ENCODE peak calls at places on chromosomes 16 and 17, in seven cellular contexts. One of them, this sample, is unnamed.

GRCh38 chr17:34363183-34363661 is at the start of gene CCL1:
- DNase-seq in prostate gland: no peak
- DNase-seq in testis: no peak
- DNase-seq in IMR-90: no peak
- DNase-seq in K562: no peak
- DNase-seq in HCT116: no peak
- DNase-seq in body of pancreas: no peak
- DNase-seq in this sample: no peak

GRCh38 chr16:4455951-4456350 is 18.5 kb downstream of the NMRAL1 start:
- DNase-seq in body of pancreas: no peak
- DNase-seq in prostate gland: no peak
- DNase-seq in IMR-90: no peak
- DNase-seq in HCT116: no peak
- DNase-seq in K562: no peak
- DNase-seq in testis: no peak
- DNase-seq in this sample: no peak

GRCh38 chr17:4130715-4131114 is 12.1 kb downstream of the ZZEF1 start:
- DNase-seq in HCT116: no peak
- DNase-seq in testis: no peak
- DNase-seq in IMR-90: peak; percentile 17
- DNase-seq in body of pancreas: no peak
- DNase-seq in K562: peak; percentile 16
- DNase-seq in prostate gland: no peak
- DNase-seq in this sample: no peak

GRCh38 chr17:81422776-81423697 is 27.8 kb downstream of the BAHCC1 start:
- DNase-seq in body of pancreas: peak; percentile 73
- DNase-seq in HCT116: peak; percentile 68
- DNase-seq in prostate gland: peak; percentile 69
- DNase-seq in IMR-90: peak; percentile 96
- DNase-seq in K562: peak; percentile 42
- DNase-seq in testis: peak; percentile 54
- DNase-seq in this sample: no peak

GRCh38 chr16:84423416-84423837 is 55.1 kb downstream of the ATP2C2 start:
- DNase-seq in body of pancreas: no peak
- DNase-seq in testis: no peak
- DNase-seq in prostate gland: no peak
- DNase-seq in IMR-90: peak; percentile 52
- DNase-seq in K562: peak; percentile 71
- DNase-seq in HCT116: peak; percentile 80
- DNase-seq in this sample: peak; percentile 44

GRCh38 chr16:14240216-14240843 is 169.2 kb downstream of the MRTFB start:
- DNase-seq in prostate gland: no peak
- DNase-seq in body of pancreas: peak; percentile 25
- DNase-seq in HCT116: no peak
- DNase-seq in testis: peak; percentile 45
- DNase-seq in IMR-90: no peak
- DNase-seq in K562: no peak
- DNase-seq in this sample: peak; percentile 2

GRCh38 chr17:864315-864714 is 82.2 kb downstream of the MRM3 start:
- DNase-seq in IMR-90: no peak
- DNase-seq in HCT116: no peak
- DNase-seq in testis: no peak
- DNase-seq in body of pancreas: no peak
- DNase-seq in K562: no peak
- DNase-seq in prostate gland: no peak
- DNase-seq in this sample: peak; percentile 30

GRCh38 chr16:9415588-9415987 is 324.1 kb downstream of the HAPSTR1 start:
- DNase-seq in IMR-90: no peak
- DNase-seq in HCT116: no peak
- DNase-seq in testis: no peak
- DNase-seq in prostate gland: no peak
- DNase-seq in K562: no peak
- DNase-seq in body of pancreas: no peak
- DNase-seq in this sample: no peak

GRCh38 chr17:30375661-30376060 is 3.1 kb upstream of the CPD start:
- DNase-seq in K562: no peak
- DNase-seq in testis: no peak
- DNase-seq in prostate gland: no peak
- DNase-seq in IMR-90: peak; percentile 28
- DNase-seq in HCT116: no peak
- DNase-seq in body of pancreas: no peak
- DNase-seq in this sample: peak; percentile 17

GRCh38 chr17:27631409-27631755 is 394 bp downstream of the LGALS9 start:
- DNase-seq in K562: no peak
- DNase-seq in body of pancreas: no peak
- DNase-seq in testis: no peak
- DNase-seq in IMR-90: no peak
- DNase-seq in prostate gland: no peak
- DNase-seq in HCT116: no peak
- DNase-seq in this sample: peak; percentile 26
- TF ChIP-seq POLR2A in K562: no peak
- TF ChIP-seq POLR2A in body of pancreas: no peak
- TF ChIP-seq POLR2A in testis: no peak
- TF ChIP-seq POLR2A in IMR-90: no peak
- TF ChIP-seq POLR2A in prostate gland: no peak
- TF ChIP-seq POLR2A in HCT116: no peak
- TF ChIP-seq POLR2A in this sample: no peak

GRCh38 chr16:1492082-1492922 is 858 bp upstream of the TELO2 start:
- DNase-seq in HCT116: no peak
- DNase-seq in prostate gland: no peak
- DNase-seq in testis: no peak
- DNase-seq in body of pancreas: no peak
- DNase-seq in K562: no peak
- DNase-seq in IMR-90: no peak
- DNase-seq in this sample: no peak
- TF ChIP-seq POLR2A in HCT116: no peak
- TF ChIP-seq POLR2A in prostate gland: no peak
- TF ChIP-seq POLR2A in testis: no peak
- TF ChIP-seq POLR2A in body of pancreas: no peak
- TF ChIP-seq POLR2A in K562: no peak
- TF ChIP-seq POLR2A in IMR-90: no peak
- TF ChIP-seq POLR2A in this sample: no peak

DNA sequence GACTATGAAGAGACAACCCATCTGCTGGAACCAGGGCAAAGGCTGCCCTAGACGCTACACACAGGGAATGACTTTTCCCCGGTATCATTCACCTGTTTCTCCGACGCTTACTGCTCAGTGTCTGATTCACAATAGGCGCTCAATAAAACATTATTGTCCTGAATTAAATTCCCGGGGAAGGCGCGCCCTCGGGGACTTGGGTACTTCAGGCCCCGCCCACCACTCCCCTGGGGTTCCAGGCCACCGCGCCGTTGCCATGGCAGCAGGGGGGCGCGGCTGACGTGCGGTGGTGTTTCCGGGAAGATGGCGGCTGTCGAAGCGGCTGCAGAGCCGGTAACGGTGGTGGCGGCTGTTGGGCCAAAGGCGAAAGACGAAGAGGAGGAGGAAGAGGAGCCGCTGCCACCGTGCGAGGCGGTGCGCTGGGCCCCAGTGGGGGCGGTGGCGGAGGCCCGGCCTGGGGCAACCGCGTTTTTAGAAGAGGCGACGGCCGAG is at the start of gene RUNDC1:
- DNase-seq in IMR-90: peak; percentile 73
- DNase-seq in testis: peak; percentile 96
- DNase-seq in K562: peak; percentile 93
- DNase-seq in HCT116: peak; percentile 59
- DNase-seq in prostate gland: peak; percentile 94
- DNase-seq in body of pancreas: peak; percentile 97
- DNase-seq in this sample: peak; percentile 93
- TF ChIP-seq POLR2A in IMR-90: peak; percentile 5
- TF ChIP-seq POLR2A in testis: no peak
- TF ChIP-seq POLR2A in K562: no peak
- TF ChIP-seq POLR2A in HCT116: no peak
- TF ChIP-seq POLR2A in prostate gland: peak; percentile 61
- TF ChIP-seq POLR2A in body of pancreas: peak; percentile 67
- TF ChIP-seq POLR2A in this sample: peak; percentile 60

GRCh38 chr17:36591434-36592315 is at the start of gene DHRS11:
- DNase-seq in K562: peak; percentile 95
- DNase-seq in body of pancreas: peak; percentile 90
- DNase-seq in HCT116: peak; percentile 19
- DNase-seq in IMR-90: peak; percentile 64
- DNase-seq in testis: peak; percentile 87
- DNase-seq in prostate gland: peak; percentile 68
- DNase-seq in this sample: peak; percentile 81
- TF ChIP-seq POLR2A in K562: peak; percentile 72
- TF ChIP-seq POLR2A in body of pancreas: peak; percentile 35
- TF ChIP-seq POLR2A in HCT116: peak; percentile 81
- TF ChIP-seq POLR2A in IMR-90: no peak
- TF ChIP-seq POLR2A in testis: no peak
- TF ChIP-seq POLR2A in prostate gland: no peak
- TF ChIP-seq POLR2A in this sample: no peak

DNA sequence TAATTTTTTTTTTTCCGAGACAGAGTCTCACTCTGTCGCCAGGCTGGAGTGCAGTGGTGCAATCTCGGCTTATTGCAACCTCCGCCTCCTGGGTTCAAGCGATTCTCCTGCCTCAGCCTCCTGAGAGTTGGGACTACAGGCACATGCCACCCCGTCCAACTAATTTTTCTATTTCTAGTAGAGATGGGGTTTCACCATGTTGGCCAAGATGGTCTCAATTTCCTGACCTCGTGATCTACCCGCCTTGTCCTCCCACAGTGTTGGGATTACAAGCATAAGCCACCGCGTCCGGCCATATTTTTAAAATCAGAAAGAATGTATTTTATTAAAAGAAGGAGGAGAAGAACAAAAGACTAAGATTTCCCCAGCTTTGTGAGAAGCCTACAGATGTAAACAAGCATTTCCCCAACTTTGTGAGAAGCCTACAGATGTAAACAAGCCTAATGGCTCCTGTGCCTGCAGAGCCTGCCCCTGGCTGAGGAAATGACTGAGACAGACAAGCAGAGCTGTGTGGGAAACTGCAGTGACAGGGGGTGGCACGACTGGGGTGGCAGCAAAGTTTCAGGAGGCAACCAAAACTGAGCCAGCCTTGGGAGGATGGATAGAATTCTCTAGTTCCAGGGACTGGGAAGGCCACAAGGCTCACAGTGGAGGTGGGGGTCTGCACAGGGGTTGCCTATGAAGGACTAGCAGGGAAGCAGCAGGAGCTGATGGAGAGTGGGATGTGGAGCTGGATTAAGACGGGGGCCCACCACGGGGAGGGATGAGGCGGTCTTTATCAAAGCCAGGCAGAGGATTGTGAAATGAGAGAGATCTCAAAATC is 22.9 kb downstream of the TOP3A start:
- DNase-seq in HCT116: no peak
- DNase-seq in body of pancreas: no peak
- DNase-seq in K562: no peak
- DNase-seq in prostate gland: no peak
- DNase-seq in testis: no peak
- DNase-seq in IMR-90: no peak
- DNase-seq in this sample: no peak
- TF ChIP-seq POLR2A in HCT116: no peak
- TF ChIP-seq POLR2A in body of pancreas: no peak
- TF ChIP-seq POLR2A in K562: no peak
- TF ChIP-seq POLR2A in prostate gland: no peak
- TF ChIP-seq POLR2A in testis: no peak
- TF ChIP-seq POLR2A in IMR-90: no peak
- TF ChIP-seq POLR2A in this sample: no peak